ENCODE peak calls at places on chromosomes 11 and 22, in ten cellular contexts. One of them, this sample, is unnamed.

GRCh38 chr11:62449451-62449851 is 30.6 kb downstream of the SCGB1A1 start:
- DNase-seq in bronchial epithelial cell: peak
- DNase-seq in fibroblast of the aortic adventitia: no peak
- DNase-seq in neural progenitor cell: no peak
- DNase-seq in left ventricle myocardium inferior: no peak
- DNase-seq in cardiac muscle cell: no peak
- DNase-seq in lower lobe of right lung: no peak
- DNase-seq in transverse colon: peak
- DNase-seq in fibroblast of lung: no peak
- DNase-seq in lower leg skin: no peak
- DNase-seq in this sample: no peak

GRCh38 chr11:61092908-61093763 is 9.2 kb upstream of the CD5 start:
- DNase-seq in fibroblast of lung: no peak
- DNase-seq in neural progenitor cell: no peak
- DNase-seq in transverse colon: no peak
- DNase-seq in bronchial epithelial cell: no peak
- DNase-seq in lower leg skin: no peak
- DNase-seq in lower lobe of right lung: no peak
- DNase-seq in cardiac muscle cell: no peak
- DNase-seq in left ventricle myocardium inferior: no peak
- DNase-seq in fibroblast of the aortic adventitia: no peak
- DNase-seq in this sample: no peak

GRCh38 chr11:33773399-33774355 is 643 bp downstream of the FBXO3 start:
- DNase-seq in fibroblast of the aortic adventitia: peak
- DNase-seq in neural progenitor cell: peak
- DNase-seq in bronchial epithelial cell: peak
- DNase-seq in lower lobe of right lung: peak
- DNase-seq in left ventricle myocardium inferior: no peak
- DNase-seq in transverse colon: no peak
- DNase-seq in lower leg skin: peak
- DNase-seq in fibroblast of lung: no peak
- DNase-seq in cardiac muscle cell: peak
- DNase-seq in this sample: no peak

GRCh38 chr11:73236879-73237278 is 18.8 kb downstream of the P2RY2 start:
- DNase-seq in transverse colon: peak
- DNase-seq in lower lobe of right lung: peak
- DNase-seq in bronchial epithelial cell: peak
- DNase-seq in neural progenitor cell: peak
- DNase-seq in left ventricle myocardium inferior: peak
- DNase-seq in lower leg skin: no peak
- DNase-seq in fibroblast of the aortic adventitia: peak
- DNase-seq in fibroblast of lung: peak
- DNase-seq in cardiac muscle cell: peak
- DNase-seq in this sample: no peak

GRCh38 chr11:9738126-9738525 is 74.2 kb downstream of the SWAP70 start:
- DNase-seq in neural progenitor cell: no peak
- DNase-seq in lower lobe of right lung: no peak
- DNase-seq in cardiac muscle cell: no peak
- DNase-seq in fibroblast of the aortic adventitia: peak
- DNase-seq in transverse colon: peak
- DNase-seq in lower leg skin: no peak
- DNase-seq in left ventricle myocardium inferior: no peak
- DNase-seq in bronchial epithelial cell: no peak
- DNase-seq in fibroblast of lung: no peak
- DNase-seq in this sample: no peak

GRCh38 chr22:49330421-49331222 is 497.1 kb downstream of the BRD1 start:
- DNase-seq in cardiac muscle cell: no peak
- DNase-seq in bronchial epithelial cell: no peak
- DNase-seq in fibroblast of the aortic adventitia: no peak
- DNase-seq in fibroblast of lung: no peak
- DNase-seq in transverse colon: peak
- DNase-seq in lower lobe of right lung: peak
- DNase-seq in neural progenitor cell: no peak
- DNase-seq in left ventricle myocardium inferior: no peak
- DNase-seq in lower leg skin: peak
- DNase-seq in this sample: no peak

GRCh38 chr11:43923327-43924111 is 18.9 kb upstream of the C11orf96 start:
- DNase-seq in transverse colon: no peak
- DNase-seq in left ventricle myocardium inferior: peak
- DNase-seq in lower leg skin: no peak
- DNase-seq in bronchial epithelial cell: peak
- DNase-seq in fibroblast of the aortic adventitia: peak
- DNase-seq in cardiac muscle cell: no peak
- DNase-seq in fibroblast of lung: peak
- DNase-seq in neural progenitor cell: peak
- DNase-seq in lower lobe of right lung: no peak
- DNase-seq in this sample: no peak

GRCh38 chr11:128297111-128297651 is 290.2 kb downstream of the ETS1 start:
- DNase-seq in left ventricle myocardium inferior: no peak
- DNase-seq in bronchial epithelial cell: no peak
- DNase-seq in transverse colon: no peak
- DNase-seq in fibroblast of the aortic adventitia: no peak
- DNase-seq in cardiac muscle cell: no peak
- DNase-seq in lower lobe of right lung: no peak
- DNase-seq in lower leg skin: no peak
- DNase-seq in neural progenitor cell: no peak
- DNase-seq in fibroblast of lung: no peak
- DNase-seq in this sample: no peak

GRCh38 chr11:90701040-90701439 is 478.2 kb upstream of the CHORDC1 start:
- DNase-seq in fibroblast of lung: no peak
- DNase-seq in lower leg skin: no peak
- DNase-seq in lower lobe of right lung: no peak
- DNase-seq in cardiac muscle cell: no peak
- DNase-seq in bronchial epithelial cell: no peak
- DNase-seq in left ventricle myocardium inferior: no peak
- DNase-seq in transverse colon: no peak
- DNase-seq in neural progenitor cell: no peak
- DNase-seq in fibroblast of the aortic adventitia: no peak
- DNase-seq in this sample: no peak

GRCh38 chr11:3834349-3835099 is 6.2 kb downstream of the RHOG start:
- DNase-seq in lower lobe of right lung: peak
- DNase-seq in fibroblast of lung: no peak
- DNase-seq in lower leg skin: no peak
- DNase-seq in neural progenitor cell: no peak
- DNase-seq in cardiac muscle cell: no peak
- DNase-seq in fibroblast of the aortic adventitia: no peak
- DNase-seq in transverse colon: peak
- DNase-seq in bronchial epithelial cell: no peak
- DNase-seq in left ventricle myocardium inferior: peak
- DNase-seq in this sample: no peak

GRCh38 chr11:36109499-36109849 is 165.6 kb downstream of the LDLRAD3 start:
- DNase-seq in lower leg skin: no peak
- DNase-seq in cardiac muscle cell: no peak
- DNase-seq in fibroblast of the aortic adventitia: no peak
- DNase-seq in lower lobe of right lung: no peak
- DNase-seq in transverse colon: no peak
- DNase-seq in fibroblast of lung: no peak
- DNase-seq in left ventricle myocardium inferior: no peak
- DNase-seq in bronchial epithelial cell: no peak
- DNase-seq in neural progenitor cell: no peak
- DNase-seq in this sample: no peak

GRCh38 chr11:95911369-95911759 is 12.5 kb downstream of the MTMR2 start:
- DNase-seq in bronchial epithelial cell: no peak
- DNase-seq in lower lobe of right lung: no peak
- DNase-seq in fibroblast of the aortic adventitia: no peak
- DNase-seq in transverse colon: no peak
- DNase-seq in lower leg skin: no peak
- DNase-seq in neural progenitor cell: no peak
- DNase-seq in cardiac muscle cell: no peak
- DNase-seq in left ventricle myocardium inferior: no peak
- DNase-seq in fibroblast of lung: no peak
- DNase-seq in this sample: no peak

DNA sequence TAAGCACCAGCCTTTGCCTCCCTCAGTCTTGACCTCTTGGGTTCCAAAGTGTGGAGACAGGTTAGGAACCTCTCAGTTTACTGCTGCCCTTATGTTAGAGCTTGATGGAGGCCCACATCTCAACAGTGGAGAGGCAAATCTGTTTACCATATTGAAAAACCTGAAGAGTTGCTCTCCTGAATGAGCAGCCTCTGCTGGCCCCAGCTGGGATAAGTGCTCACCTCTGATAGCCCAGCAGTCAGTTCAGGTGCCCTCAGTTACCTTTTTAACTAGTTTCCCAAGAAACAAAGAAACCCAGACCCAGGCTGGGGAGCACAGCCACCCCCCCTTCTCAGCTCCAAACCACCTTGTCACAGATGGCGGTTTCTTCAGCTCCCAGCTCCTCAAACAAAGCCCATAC is 57.1 kb downstream of the PPFIBP2 start:
- DNase-seq in fibroblast of the aortic adventitia: no peak
- DNase-seq in transverse colon: no peak
- DNase-seq in bronchial epithelial cell: no peak
- DNase-seq in fibroblast of lung: no peak
- DNase-seq in lower leg skin: no peak
- DNase-seq in lower lobe of right lung: no peak
- DNase-seq in neural progenitor cell: no peak
- DNase-seq in cardiac muscle cell: no peak
- DNase-seq in left ventricle myocardium inferior: no peak
- DNase-seq in this sample: no peak
- TF ChIP-seq CTCF in fibroblast of the aortic adventitia: no peak
- TF ChIP-seq CTCF in transverse colon: no peak
- TF ChIP-seq CTCF in bronchial epithelial cell: peak
- TF ChIP-seq CTCF in fibroblast of lung: no peak
- TF ChIP-seq CTCF in lower leg skin: no peak
- TF ChIP-seq CTCF in lower lobe of right lung: no peak
- TF ChIP-seq CTCF in neural progenitor cell: no peak
- TF ChIP-seq CTCF in cardiac muscle cell: no peak
- TF ChIP-seq CTCF in left ventricle myocardium inferior: no peak
- TF ChIP-seq CTCF in this sample: no peak

DNA sequence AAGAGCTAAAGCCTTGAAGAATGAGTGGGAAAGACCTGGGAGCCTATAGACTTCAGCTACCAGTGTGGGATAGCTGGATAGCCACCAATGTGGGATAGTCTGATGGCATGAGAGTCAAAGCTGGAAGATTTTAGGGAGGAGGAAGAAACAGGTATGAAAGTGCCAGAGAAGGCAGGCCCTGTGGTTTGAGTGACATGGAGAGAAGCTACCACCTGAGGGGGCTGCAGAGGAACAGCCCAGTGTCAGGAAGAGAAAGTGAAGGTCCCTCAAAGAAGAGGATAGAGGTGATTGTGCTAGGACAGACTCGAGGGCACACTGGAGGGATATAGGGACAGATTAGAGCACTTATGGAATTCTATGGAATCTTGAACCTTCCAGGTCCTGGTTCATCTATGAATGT is 23.1 kb upstream of the PAX6 start:
- DNase-seq in lower leg skin: no peak
- DNase-seq in lower lobe of right lung: no peak
- DNase-seq in bronchial epithelial cell: no peak
- DNase-seq in neural progenitor cell: no peak
- DNase-seq in transverse colon: no peak
- DNase-seq in fibroblast of the aortic adventitia: no peak
- DNase-seq in cardiac muscle cell: no peak
- DNase-seq in fibroblast of lung: no peak
- DNase-seq in left ventricle myocardium inferior: no peak
- DNase-seq in this sample: no peak
- TF ChIP-seq CTCF in lower leg skin: no peak
- TF ChIP-seq CTCF in lower lobe of right lung: no peak
- TF ChIP-seq CTCF in bronchial epithelial cell: no peak
- TF ChIP-seq CTCF in neural progenitor cell: peak
- TF ChIP-seq CTCF in transverse colon: no peak
- TF ChIP-seq CTCF in fibroblast of the aortic adventitia: no peak
- TF ChIP-seq CTCF in cardiac muscle cell: no peak
- TF ChIP-seq CTCF in fibroblast of lung: no peak
- TF ChIP-seq CTCF in left ventricle myocardium inferior: no peak
- TF ChIP-seq CTCF in this sample: no peak

DNA sequence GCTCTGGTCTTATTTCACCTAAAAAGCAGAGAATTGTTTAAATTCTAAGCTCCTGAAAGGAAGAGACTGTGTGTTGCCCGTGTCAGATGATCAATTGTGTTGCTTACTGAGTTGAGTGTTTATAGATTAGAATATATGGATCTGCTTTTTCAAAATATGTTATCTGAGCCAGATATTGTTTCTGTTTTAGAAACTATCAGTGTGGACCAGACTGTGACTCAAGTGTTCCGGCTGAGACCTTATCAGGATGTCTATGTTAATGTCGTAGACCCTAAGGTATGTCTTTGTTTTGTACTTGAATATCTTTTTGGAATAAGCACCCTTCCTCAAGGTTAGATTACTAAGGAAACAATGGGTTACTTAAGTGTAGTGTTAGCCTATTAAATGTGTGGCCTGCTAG is 11.0 kb downstream of the DEPDC5 start:
- DNase-seq in fibroblast of the aortic adventitia: no peak
- DNase-seq in neural progenitor cell: no peak
- DNase-seq in transverse colon: no peak
- DNase-seq in bronchial epithelial cell: no peak
- DNase-seq in lower leg skin: no peak
- DNase-seq in fibroblast of lung: no peak
- DNase-seq in cardiac muscle cell: no peak
- DNase-seq in left ventricle myocardium inferior: no peak
- DNase-seq in lower lobe of right lung: no peak
- DNase-seq in this sample: no peak
- TF ChIP-seq CTCF in fibroblast of the aortic adventitia: no peak
- TF ChIP-seq CTCF in neural progenitor cell: no peak
- TF ChIP-seq CTCF in transverse colon: no peak
- TF ChIP-seq CTCF in bronchial epithelial cell: no peak
- TF ChIP-seq CTCF in lower leg skin: no peak
- TF ChIP-seq CTCF in fibroblast of lung: no peak
- TF ChIP-seq CTCF in cardiac muscle cell: no peak
- TF ChIP-seq CTCF in left ventricle myocardium inferior: no peak
- TF ChIP-seq CTCF in lower lobe of right lung: no peak
- TF ChIP-seq CTCF in this sample: no peak

GRCh38 chr11:92225206-92225562 is 566 bp downstream of the FAT3 start:
- DNase-seq in fibroblast of lung: no peak
- DNase-seq in cardiac muscle cell: peak
- DNase-seq in transverse colon: no peak
- DNase-seq in lower lobe of right lung: no peak
- DNase-seq in neural progenitor cell: peak
- DNase-seq in bronchial epithelial cell: no peak
- DNase-seq in lower leg skin: no peak
- DNase-seq in left ventricle myocardium inferior: no peak
- DNase-seq in fibroblast of the aortic adventitia: no peak
- DNase-seq in this sample: peak

GRCh38 chr11:92225563-92226308 is 1.1 kb downstream of the FAT3 start:
- DNase-seq in neural progenitor cell: peak
- DNase-seq in fibroblast of lung: peak
- DNase-seq in cardiac muscle cell: peak
- DNase-seq in bronchial epithelial cell: no peak
- DNase-seq in fibroblast of the aortic adventitia: no peak
- DNase-seq in lower leg skin: no peak
- DNase-seq in lower lobe of right lung: no peak
- DNase-seq in transverse colon: no peak
- DNase-seq in left ventricle myocardium inferior: no peak
- DNase-seq in this sample: no peak

GRCh38 chr11:92222701-92223100 is 1.9 kb upstream of the FAT3 start:
- DNase-seq in fibroblast of the aortic adventitia: no peak
- DNase-seq in lower lobe of right lung: no peak
- DNase-seq in cardiac muscle cell: no peak
- DNase-seq in neural progenitor cell: no peak
- DNase-seq in fibroblast of lung: no peak
- DNase-seq in left ventricle myocardium inferior: no peak
- DNase-seq in transverse colon: no peak
- DNase-seq in bronchial epithelial cell: no peak
- DNase-seq in lower leg skin: no peak
- DNase-seq in this sample: no peak

GRCh38 chr11:92226331-92227232 is 2.0 kb downstream of the FAT3 start:
- DNase-seq in bronchial epithelial cell: no peak
- DNase-seq in transverse colon: no peak
- DNase-seq in left ventricle myocardium inferior: no peak
- DNase-seq in neural progenitor cell: peak
- DNase-seq in lower leg skin: no peak
- DNase-seq in fibroblast of the aortic adventitia: no peak
- DNase-seq in cardiac muscle cell: peak
- DNase-seq in lower lobe of right lung: no peak
- DNase-seq in fibroblast of lung: peak
- DNase-seq in this sample: no peak

GRCh38 chr11:92224394-92225205 is at the start of gene FAT3:
- DNase-seq in fibroblast of the aortic adventitia: no peak
- DNase-seq in lower leg skin: no peak
- DNase-seq in lower lobe of right lung: peak
- DNase-seq in cardiac muscle cell: peak
- DNase-seq in transverse colon: no peak
- DNase-seq in bronchial epithelial cell: no peak
- DNase-seq in fibroblast of lung: peak
- DNase-seq in left ventricle myocardium inferior: no peak
- DNase-seq in neural progenitor cell: peak
- DNase-seq in this sample: no peak
- TF ChIP-seq CTCF in fibroblast of the aortic adventitia: no peak
- TF ChIP-seq CTCF in lower leg skin: no peak
- TF ChIP-seq CTCF in lower lobe of right lung: no peak
- TF ChIP-seq CTCF in cardiac muscle cell: no peak
- TF ChIP-seq CTCF in transverse colon: no peak
- TF ChIP-seq CTCF in bronchial epithelial cell: no peak
- TF ChIP-seq CTCF in fibroblast of lung: no peak
- TF ChIP-seq CTCF in left ventricle myocardium inferior: no peak
- TF ChIP-seq CTCF in neural progenitor cell: peak
- TF ChIP-seq CTCF in this sample: no peak